ENCODE peak calls at places on chromosomes 5 and 9, in five cellular contexts. One of them, this sample, is unnamed.

GRCh38 chr9:92122061-92122460 is 6.8 kb upstream of the SPTLC1 start:
- DNase-seq in keratinocyte: no peak
- DNase-seq in tibial nerve: no peak
- DNase-seq in heart left ventricle: no peak
- DNase-seq in mesothelial cell of epicardium: no peak
- DNase-seq in this sample: no peak

GRCh38 chr5:151267481-151268275 is 14.7 kb downstream of the GM2A start:
- DNase-seq in keratinocyte: no peak
- DNase-seq in tibial nerve: no peak
- DNase-seq in heart left ventricle: no peak
- DNase-seq in mesothelial cell of epicardium: no peak
- DNase-seq in this sample: no peak

GRCh38 chr5:81486711-81487110 is 92.8 kb upstream of the ACOT12 start:
- DNase-seq in keratinocyte: no peak
- DNase-seq in tibial nerve: no peak
- DNase-seq in heart left ventricle: no peak
- DNase-seq in mesothelial cell of epicardium: no peak
- DNase-seq in this sample: no peak

GRCh38 chr5:56681346-56681745 is 134.0 kb upstream of the MAP3K1 start:
- DNase-seq in keratinocyte: no peak
- DNase-seq in tibial nerve: no peak
- DNase-seq in heart left ventricle: no peak
- DNase-seq in mesothelial cell of epicardium: no peak
- DNase-seq in this sample: no peak

GRCh38 chr9:110207071-110207923 is 662 bp downstream of the C9orf152 start:
- DNase-seq in keratinocyte: no peak
- DNase-seq in tibial nerve: no peak
- DNase-seq in heart left ventricle: no peak
- DNase-seq in mesothelial cell of epicardium: no peak
- DNase-seq in this sample: no peak

GRCh38 chr9:105458404-105458803 is 10.6 kb downstream of the FSD1L start:
- DNase-seq in keratinocyte: no peak
- DNase-seq in tibial nerve: no peak
- DNase-seq in heart left ventricle: no peak
- DNase-seq in mesothelial cell of epicardium: no peak
- DNase-seq in this sample: no peak

GRCh38 chr9:106772523-106773290 is 90.3 kb upstream of the ZNF462 start:
- DNase-seq in keratinocyte: no peak
- DNase-seq in tibial nerve: no peak
- DNase-seq in heart left ventricle: no peak
- DNase-seq in mesothelial cell of epicardium: no peak
- DNase-seq in this sample: no peak

GRCh38 chr5:125189451-125190051 is 443.1 kb upstream of the ZNF608 start:
- DNase-seq in keratinocyte: no peak
- DNase-seq in tibial nerve: no peak
- DNase-seq in heart left ventricle: no peak
- DNase-seq in mesothelial cell of epicardium: no peak
- DNase-seq in this sample: no peak

GRCh38 chr9:73683862-73684591 is 532.4 kb downstream of the ANXA1 start:
- DNase-seq in keratinocyte: peak; percentile 69
- DNase-seq in tibial nerve: no peak
- DNase-seq in heart left ventricle: no peak
- DNase-seq in mesothelial cell of epicardium: no peak
- DNase-seq in this sample: no peak

GRCh38 chr5:138230261-138230660 is 17.1 kb upstream of the CDC23 start:
- DNase-seq in keratinocyte: no peak
- DNase-seq in tibial nerve: no peak
- DNase-seq in heart left ventricle: peak; percentile 81
- DNase-seq in mesothelial cell of epicardium: no peak
- DNase-seq in this sample: no peak

GRCh38 chr5:147303976-147304375 is 69.2 kb downstream of the STK32A start:
- DNase-seq in keratinocyte: no peak
- DNase-seq in tibial nerve: no peak
- DNase-seq in heart left ventricle: no peak
- DNase-seq in mesothelial cell of epicardium: no peak
- DNase-seq in this sample: no peak

GRCh38 chr5:112407666-112408065 is 11.4 kb downstream of the EPB41L4A start:
- DNase-seq in keratinocyte: no peak
- DNase-seq in tibial nerve: no peak
- DNase-seq in heart left ventricle: no peak
- DNase-seq in mesothelial cell of epicardium: no peak
- DNase-seq in this sample: no peak

GRCh38 chr5:169177431-169177694 is 123.6 kb downstream of the SLIT3 start:
- DNase-seq in keratinocyte: no peak
- DNase-seq in tibial nerve: no peak
- DNase-seq in heart left ventricle: no peak
- DNase-seq in mesothelial cell of epicardium: no peak
- DNase-seq in this sample: no peak

GRCh38 chr5:169178754-169179153 is 122.2 kb downstream of the SLIT3 start:
- DNase-seq in keratinocyte: no peak
- DNase-seq in tibial nerve: no peak
- DNase-seq in heart left ventricle: no peak
- DNase-seq in mesothelial cell of epicardium: no peak
- DNase-seq in this sample: no peak

GRCh38 chr5:169174923-169175322 is 126.0 kb downstream of the SLIT3 start:
- DNase-seq in keratinocyte: no peak
- DNase-seq in tibial nerve: no peak
- DNase-seq in heart left ventricle: no peak
- DNase-seq in mesothelial cell of epicardium: no peak
- DNase-seq in this sample: no peak

GRCh38 chr5:169176686-169177430 is 124.1 kb downstream of the SLIT3 start:
- DNase-seq in keratinocyte: no peak
- DNase-seq in tibial nerve: no peak
- DNase-seq in heart left ventricle: no peak
- DNase-seq in mesothelial cell of epicardium: no peak
- DNase-seq in this sample: no peak

DNA sequence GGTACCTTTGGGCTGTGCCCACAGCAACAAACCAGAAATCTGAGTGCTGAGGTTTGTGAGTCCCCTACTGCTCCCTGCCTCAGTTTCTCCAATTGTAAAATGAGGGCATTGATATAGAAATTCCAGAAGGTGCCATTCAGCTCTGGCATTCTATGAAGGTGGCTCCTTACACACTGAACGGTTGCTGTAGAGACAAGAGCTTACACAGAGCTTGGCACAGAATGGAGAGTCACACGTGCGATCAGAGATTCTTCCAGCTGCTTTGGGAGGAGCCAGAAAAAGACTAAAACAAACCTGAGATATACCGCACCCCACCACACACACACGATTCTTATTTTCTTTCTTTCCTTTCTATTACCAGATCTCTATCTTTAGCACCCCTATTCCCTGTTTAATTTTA is 122.7 kb downstream of the SLIT3 start:
- DNase-seq in keratinocyte: no peak
- DNase-seq in tibial nerve: no peak
- DNase-seq in heart left ventricle: no peak
- DNase-seq in mesothelial cell of epicardium: no peak
- DNase-seq in this sample: no peak
- TF ChIP-seq CTCF in keratinocyte: no peak
- TF ChIP-seq CTCF in tibial nerve: no peak
- TF ChIP-seq CTCF in heart left ventricle: no peak
- TF ChIP-seq CTCF in mesothelial cell of epicardium: no peak
- TF ChIP-seq CTCF in this sample: no peak

DNA sequence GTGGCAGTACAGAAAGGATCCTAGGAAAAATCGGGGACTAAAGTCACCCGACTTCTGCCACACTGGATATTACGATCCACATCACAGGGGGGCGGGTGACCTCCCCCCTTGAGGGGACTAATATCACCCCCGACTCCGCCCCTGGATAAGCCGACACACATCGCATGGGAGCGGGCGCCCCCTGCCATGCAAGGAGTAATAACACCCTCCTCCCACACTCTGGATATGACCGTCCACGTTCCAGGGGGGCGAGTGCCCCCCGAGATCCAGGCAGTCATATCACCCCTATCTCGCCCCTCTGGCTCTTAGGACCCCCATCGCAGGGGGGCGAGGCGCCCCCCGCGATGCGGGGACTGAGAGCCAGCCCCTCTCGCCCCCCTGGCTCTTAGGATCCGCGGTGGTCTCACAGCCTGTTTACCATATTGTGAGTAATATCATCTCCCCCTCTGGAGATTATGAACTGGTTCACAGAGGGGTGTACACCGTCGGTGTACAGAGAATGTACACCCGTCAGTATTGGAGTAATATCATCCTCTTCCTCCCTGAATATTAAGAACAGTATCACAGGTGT is 423.0 kb downstream of the DIRAS2 start:
- DNase-seq in keratinocyte: no peak
- DNase-seq in tibial nerve: peak; percentile 15
- DNase-seq in heart left ventricle: no peak
- DNase-seq in mesothelial cell of epicardium: no peak
- DNase-seq in this sample: no peak
- TF ChIP-seq CTCF in keratinocyte: peak; percentile 17
- TF ChIP-seq CTCF in tibial nerve: peak; percentile 38
- TF ChIP-seq CTCF in heart left ventricle: peak; percentile 23
- TF ChIP-seq CTCF in mesothelial cell of epicardium: no peak
- TF ChIP-seq CTCF in this sample: peak; percentile 8

GRCh38 chr9:20373263-20373662 is 249.0 kb downstream of the MLLT3 start:
- DNase-seq in keratinocyte: no peak
- DNase-seq in tibial nerve: no peak
- DNase-seq in heart left ventricle: no peak
- DNase-seq in mesothelial cell of epicardium: no peak
- DNase-seq in this sample: no peak

GRCh38 chr9:20364954-20365353 is 257.3 kb downstream of the MLLT3 start:
- DNase-seq in keratinocyte: no peak
- DNase-seq in tibial nerve: no peak
- DNase-seq in heart left ventricle: no peak
- DNase-seq in mesothelial cell of epicardium: no peak
- DNase-seq in this sample: no peak

GRCh38 chr9:20369391-20369790 is 252.9 kb downstream of the MLLT3 start:
- DNase-seq in keratinocyte: no peak
- DNase-seq in tibial nerve: no peak
- DNase-seq in heart left ventricle: no peak
- DNase-seq in mesothelial cell of epicardium: no peak
- DNase-seq in this sample: no peak
- TF ChIP-seq CTCF in keratinocyte: no peak
- TF ChIP-seq CTCF in tibial nerve: no peak
- TF ChIP-seq CTCF in heart left ventricle: no peak
- TF ChIP-seq CTCF in mesothelial cell of epicardium: no peak
- TF ChIP-seq CTCF in this sample: no peak

DNA sequence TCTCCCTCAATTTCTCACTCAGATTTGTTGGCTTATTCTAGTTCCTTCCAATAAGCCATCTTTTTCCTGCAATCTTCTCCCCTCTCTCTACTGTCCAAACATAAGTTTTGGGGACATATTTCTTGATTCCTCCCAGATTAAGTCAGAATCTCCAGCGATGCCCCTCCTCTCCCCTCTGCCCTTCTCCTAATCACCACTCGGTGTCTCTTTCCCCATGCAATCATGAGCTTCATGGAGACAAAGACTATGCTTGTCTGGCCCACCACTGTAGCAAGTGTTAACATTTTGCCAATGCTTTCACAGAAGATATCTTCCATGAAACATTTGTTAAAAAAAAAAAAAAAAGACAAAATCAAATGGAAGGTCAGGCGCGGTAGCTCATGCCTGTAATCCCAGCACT is 42.4 kb downstream of the PDE6A start:
- DNase-seq in keratinocyte: no peak
- DNase-seq in tibial nerve: no peak
- DNase-seq in heart left ventricle: no peak
- DNase-seq in mesothelial cell of epicardium: no peak
- DNase-seq in this sample: no peak
- TF ChIP-seq CTCF in keratinocyte: peak; percentile 19
- TF ChIP-seq CTCF in tibial nerve: no peak
- TF ChIP-seq CTCF in heart left ventricle: no peak
- TF ChIP-seq CTCF in mesothelial cell of epicardium: no peak
- TF ChIP-seq CTCF in this sample: no peak

GRCh38 chr5:114362977-114363721 is 1.3 kb downstream of the KCNN2 start:
- DNase-seq in keratinocyte: no peak
- DNase-seq in tibial nerve: no peak
- DNase-seq in heart left ventricle: peak; percentile 23
- DNase-seq in mesothelial cell of epicardium: peak; percentile 42
- DNase-seq in this sample: peak; percentile 46

GRCh38 chr5:114362197-114362976 is 517 bp downstream of the KCNN2 start:
- DNase-seq in keratinocyte: no peak
- DNase-seq in tibial nerve: no peak
- DNase-seq in heart left ventricle: peak; percentile 24
- DNase-seq in mesothelial cell of epicardium: peak; percentile 70
- DNase-seq in this sample: no peak

GRCh38 chr5:114361724-114362196 is at the start of gene KCNN2:
- DNase-seq in keratinocyte: no peak
- DNase-seq in tibial nerve: peak; percentile 9
- DNase-seq in heart left ventricle: peak; percentile 90
- DNase-seq in mesothelial cell of epicardium: peak; percentile 87
- DNase-seq in this sample: peak; percentile 80

GRCh38 chr5:114360362-114360761 is 1.5 kb upstream of the KCNN2 start:
- DNase-seq in keratinocyte: no peak
- DNase-seq in tibial nerve: no peak
- DNase-seq in heart left ventricle: no peak
- DNase-seq in mesothelial cell of epicardium: no peak
- DNase-seq in this sample: no peak

GRCh38 chr5:114360816-114361723 is 800 bp upstream of the KCNN2 start:
- DNase-seq in keratinocyte: no peak
- DNase-seq in tibial nerve: no peak
- DNase-seq in heart left ventricle: peak; percentile 37
- DNase-seq in mesothelial cell of epicardium: peak; percentile 81
- DNase-seq in this sample: peak; percentile 63
- TF ChIP-seq CTCF in keratinocyte: no peak
- TF ChIP-seq CTCF in tibial nerve: no peak
- TF ChIP-seq CTCF in heart left ventricle: no peak
- TF ChIP-seq CTCF in mesothelial cell of epicardium: peak; percentile 51
- TF ChIP-seq CTCF in this sample: peak; percentile 46

DNA sequence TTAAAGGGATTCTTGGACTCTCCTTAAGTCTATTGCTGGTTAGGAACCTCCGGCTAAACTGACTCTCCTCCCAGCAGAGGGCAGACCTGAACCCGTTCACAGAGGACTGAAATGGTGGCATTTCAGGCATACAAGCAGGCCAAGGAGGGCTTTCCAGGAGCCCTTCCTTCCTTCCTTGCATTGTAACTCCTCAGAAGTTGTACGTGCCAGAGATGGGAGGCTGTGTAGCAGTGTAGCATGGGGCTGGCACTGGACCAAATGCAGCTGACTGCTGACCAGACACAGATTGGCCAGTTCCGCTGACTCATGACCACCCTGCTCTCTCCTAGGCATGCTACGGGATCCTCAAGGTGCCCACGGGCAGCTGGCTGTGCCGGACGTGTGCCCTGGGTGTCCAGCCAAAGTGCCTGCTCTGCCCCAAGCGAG is 36.4 kb downstream of the JADE2 start:
- DNase-seq in keratinocyte: no peak
- DNase-seq in tibial nerve: no peak
- DNase-seq in heart left ventricle: peak; percentile 85
- DNase-seq in mesothelial cell of epicardium: no peak
- DNase-seq in this sample: no peak
- TF ChIP-seq CTCF in keratinocyte: peak; percentile 37
- TF ChIP-seq CTCF in tibial nerve: peak; percentile 9
- TF ChIP-seq CTCF in heart left ventricle: peak; percentile 37
- TF ChIP-seq CTCF in mesothelial cell of epicardium: no peak
- TF ChIP-seq CTCF in this sample: peak; percentile 48

GRCh38 chr5:42250-42649 is 49.7 kb upstream of the PLEKHG4B start:
- DNase-seq in keratinocyte: no peak
- DNase-seq in tibial nerve: no peak
- DNase-seq in heart left ventricle: no peak
- DNase-seq in mesothelial cell of epicardium: no peak
- DNase-seq in this sample: no peak
- TF ChIP-seq CTCF in keratinocyte: peak; percentile 46
- TF ChIP-seq CTCF in tibial nerve: no peak
- TF ChIP-seq CTCF in heart left ventricle: no peak
- TF ChIP-seq CTCF in mesothelial cell of epicardium: no peak
- TF ChIP-seq CTCF in this sample: no peak

This sample was measured in dorsolateral prefrontal cortex.